ENCODE peak calls at places on chromosomes 12 and 14, in seven cellular contexts. Q is HepG2, Y is K562, S is SK-N-SH, Z is H1, P is HCT116, W is GM12878. T is an unnamed sample.

GRCh38 chr12:1917172-1918070 is 1.0 kb downstream of the CACNA2D4 start:
- DNase-seq in Q (no peak), Y (peak), S (peak), Z (no peak), P (no peak), W (no peak), T (no peak)

GRCh38 chr12:52121848-52122838 is 42.6 kb downstream of the SMIM41 start:
- DNase-seq in Q (no peak), Y (peak), S (peak), Z (peak), P (no peak), W (no peak), T (peak)

GRCh38 chr14:79356040-79356439 is 855.3 kb downstream of the DIO2 start:
- DNase-seq in Q (no peak), Y (no peak), S (no peak), Z (no peak), P (no peak), W (no peak), T (no peak)

GRCh38 chr14:68442828-68443460 is 349.9 kb downstream of the ZFP36L1 start:
- DNase-seq in Q (no peak), Y (no peak), S (no peak), Z (no peak), P (no peak), W (no peak), T (no peak)

GRCh38 chr14:68738559-68738958 is 54.3 kb downstream of the ZFP36L1 start:
- DNase-seq in Q (no peak), Y (no peak), S (no peak), Z (no peak), P (no peak), W (no peak), T (no peak)

GRCh38 chr12:3200032-3200617 is 122.9 kb downstream of the TSPAN9 start:
- DNase-seq in Q (no peak), Y (no peak), S (peak), Z (peak), P (no peak), W (no peak), T (peak)

GRCh38 chr12:58148405-58148804 is 207.0 kb downstream of the ATP23 start:
- DNase-seq in Q (no peak), Y (peak), S (peak), Z (no peak), P (peak), W (no peak), T (peak)

GRCh38 chr12:112185093-112185923 is 59.9 kb downstream of the TRAFD1 start:
- DNase-seq in Q (no peak), Y (no peak), S (no peak), Z (no peak), P (no peak), W (no peak), T (no peak)

GRCh38 chr12:100326208-100326607 is 30.7 kb upstream of the SLC17A8 start:
- DNase-seq in Q (no peak), Y (no peak), S (no peak), Z (no peak), P (no peak), W (no peak), T (no peak)

GRCh38 chr14:92511472-92512247 is 1.9 kb upstream of the RIN3 start:
- DNase-seq in Q (no peak), Y (no peak), S (peak), Z (no peak), P (peak), W (no peak), T (no peak)

GRCh38 chr14:35117112-35117511 is 4.7 kb downstream of the PPP2R3C start:
- DNase-seq in Q (no peak), Y (no peak), S (no peak), Z (no peak), P (no peak), W (no peak), T (no peak)

DNA sequence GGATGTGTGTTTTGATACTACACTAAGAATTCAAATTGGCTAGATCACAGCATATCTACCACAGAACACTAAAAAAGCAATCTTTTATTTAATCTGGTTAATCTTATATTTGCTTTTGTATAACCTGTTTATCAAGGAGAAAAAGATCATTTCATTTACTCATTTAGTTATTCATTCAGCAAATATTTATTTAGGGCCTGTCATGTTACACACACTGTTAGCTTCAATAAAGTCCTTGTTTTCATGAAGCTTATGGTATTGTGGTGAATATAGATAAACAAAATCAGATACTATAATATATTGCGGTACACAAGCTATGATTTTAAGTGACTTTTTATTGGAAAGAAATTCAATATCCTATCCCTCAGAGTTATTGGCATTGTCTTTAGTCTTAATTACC is 350.8 kb downstream of the LRFN5 start:
- DNase-seq in Q (no peak), Y (no peak), S (no peak), Z (no peak), P (no peak), W (no peak), T (no peak)
- TF ChIP-seq JUND in Q (no peak), Y (no peak), S (no peak), Z (no peak), P (no peak), W (no peak), T (no peak)

DNA sequence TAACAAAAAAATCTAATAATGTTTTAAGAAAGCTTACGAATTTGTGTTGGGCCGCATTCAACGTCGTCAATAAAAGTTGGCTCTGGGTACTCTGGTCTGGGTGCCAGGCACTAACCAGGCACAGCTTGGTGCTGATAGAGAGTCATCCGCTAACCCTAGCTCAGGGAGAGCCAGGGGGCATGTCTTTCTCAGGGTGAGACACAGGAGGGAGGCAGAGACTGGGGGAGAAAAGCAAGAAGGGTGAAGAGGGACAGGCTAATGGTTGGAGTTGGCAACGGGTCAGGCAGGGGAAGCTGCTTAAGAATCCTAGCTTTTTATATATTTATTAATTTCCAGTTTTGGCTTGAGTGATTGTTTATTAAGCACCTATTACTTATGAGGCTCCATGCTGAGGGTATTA is 105.0 kb downstream of the CMKLR1 start:
- DNase-seq in Q (no peak), Y (no peak), S (peak), Z (no peak), P (no peak), W (no peak), T (peak)
- TF ChIP-seq JUND in Q (no peak), Y (no peak), S (no peak), Z (no peak), P (no peak), W (no peak), T (no peak)

GRCh38 chr12:31250179-31250578 is 75.8 kb downstream of the SINHCAF start:
- DNase-seq in Q (no peak), Y (no peak), S (no peak), Z (no peak), P (no peak), W (no peak), T (no peak)
- TF ChIP-seq JUND in Q (no peak), Y (no peak), S (no peak), Z (no peak), P (no peak), W (no peak), T (no peak)

GRCh38 chr12:75784591-75784990 is 247.0 kb downstream of the PHLDA1 start:
- DNase-seq in Q (peak), Y (no peak), S (peak), Z (no peak), P (no peak), W (no peak), T (peak)
- TF ChIP-seq JUND in Q (no peak), Y (no peak), S (no peak), Z (no peak), P (no peak), W (no peak), T (no peak)

DNA sequence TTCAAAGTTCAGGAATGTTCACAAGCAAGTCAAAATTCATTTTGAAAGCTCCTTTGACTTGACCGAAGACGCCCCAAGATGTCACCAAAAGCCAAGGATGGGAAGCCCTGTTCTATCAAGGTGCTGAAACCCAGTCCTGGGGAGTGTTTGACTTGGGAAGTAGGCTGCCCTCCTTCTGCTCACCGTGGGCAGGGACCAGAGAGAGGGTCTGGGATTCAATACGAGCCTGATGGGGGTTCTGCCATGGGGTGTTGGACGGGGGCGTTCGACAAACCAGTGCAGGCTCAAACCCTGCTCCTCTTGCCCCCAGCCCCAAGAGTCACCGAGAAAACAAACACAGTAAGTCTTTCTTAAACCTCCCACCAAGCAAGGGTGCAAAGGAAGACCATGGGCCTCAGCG is 150.1 kb upstream of the DIO3 start:
- DNase-seq in Q (no peak), Y (no peak), S (no peak), Z (no peak), P (no peak), W (no peak), T (no peak)
- TF ChIP-seq JUND in Q (no peak), Y (no peak), S (no peak), Z (no peak), P (no peak), W (no peak), T (no peak)

GRCh38 chr14:21991130-21991529 is 317.5 kb upstream of the OR4E1 start:
- DNase-seq in Q (no peak), Y (no peak), S (no peak), Z (no peak), P (no peak), W (no peak), T (no peak)

GRCh38 chr14:21990116-21990515 is 316.5 kb upstream of the OR4E1 start:
- DNase-seq in Q (no peak), Y (no peak), S (peak), Z (no peak), P (no peak), W (no peak), T (no peak)

GRCh38 chr14:21987937-21988336 is 314.3 kb upstream of the OR4E1 start:
- DNase-seq in Q (peak), Y (peak), S (peak), Z (no peak), P (peak), W (no peak), T (peak)

GRCh38 chr14:21988413-21988812 is 314.8 kb upstream of the OR4E1 start:
- DNase-seq in Q (no peak), Y (no peak), S (no peak), Z (no peak), P (no peak), W (no peak), T (no peak)

DNA sequence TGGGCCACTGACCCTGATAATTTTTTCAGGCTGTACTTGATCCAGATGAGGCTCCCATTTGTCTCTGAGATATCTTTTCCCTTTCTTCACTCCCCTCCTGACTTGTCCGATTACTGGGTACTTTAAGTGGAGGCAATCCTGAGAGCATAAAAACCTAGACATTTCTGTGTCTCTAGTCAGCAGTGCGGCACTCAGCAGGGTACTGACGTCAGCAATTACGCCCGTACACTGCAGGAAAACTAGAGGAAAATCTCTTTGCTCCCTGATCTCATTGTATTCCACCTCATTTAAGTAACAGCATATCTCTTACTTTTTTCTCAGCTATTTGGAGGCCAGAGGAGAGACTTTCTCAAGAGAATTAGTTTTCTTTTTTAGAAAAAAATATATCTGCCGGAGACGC is 315.5 kb upstream of the OR4E1 start:
- DNase-seq in Q (no peak), Y (no peak), S (no peak), Z (no peak), P (no peak), W (no peak), T (no peak)
- TF ChIP-seq JUND in Q (no peak), Y (no peak), S (no peak), Z (no peak), P (no peak), W (no peak), T (no peak)

GRCh38 chr12:109946505-109946904 is 46.4 kb downstream of the TCHP start:
- DNase-seq in Q (no peak), Y (no peak), S (no peak), Z (no peak), P (no peak), W (no peak), T (no peak)
- TF ChIP-seq JUND in Q (no peak), Y (no peak), S (no peak), Z (no peak), P (no peak), W (no peak), T (no peak)

T was measured in T47D.